ENCODE peak calls at places on chromosome 11, in nine cellular contexts. D is right lobe of liver, R is body of pancreas, G is A549, V is fibroblast of pulmonary artery, Y is HCT116, F is AG04450, O is cardiac muscle cell, T is cardiac fibroblast. K is an unnamed sample.

GRCh38 chr11:107598225-107599139 is 7.5 kb downstream of the ELMOD1 start:
- DNase-seq in D (peak), R (no peak), G (peak), V (peak), Y (peak), F (no peak), O (peak), T (peak), K (no peak)

GRCh38 chr11:124869856-124870387 is 4.7 kb downstream of the ROBO3 start:
- DNase-seq in D (no peak), R (no peak), G (no peak), V (no peak), Y (no peak), F (no peak), O (no peak), T (no peak), K (no peak)

GRCh38 chr11:6637871-6638270 is 17.7 kb downstream of the DCHS1 start:
- DNase-seq in D (peak), R (no peak), G (no peak), V (peak), Y (no peak), F (no peak), O (peak), T (peak), K (no peak)

GRCh38 chr11:69109101-69109500 is 46.6 kb upstream of the SMIM38 start:
- DNase-seq in D (no peak), R (no peak), G (no peak), V (no peak), Y (no peak), F (no peak), O (no peak), T (no peak), K (no peak)

GRCh38 chr11:59614277-59615131 is 1.1 kb downstream of the OSBP start:
- DNase-seq in D (no peak), R (no peak), G (no peak), V (peak), Y (no peak), F (no peak), O (peak), T (peak), K (no peak)

GRCh38 chr11:36436084-36436483 is 74.0 kb downstream of the TRAF6 start:
- DNase-seq in D (no peak), R (no peak), G (no peak), V (no peak), Y (no peak), F (no peak), O (no peak), T (no peak), K (no peak)

GRCh38 chr11:287821-288327 is 1.1 kb upstream of the PGGHG start:
- DNase-seq in D (peak), R (no peak), G (no peak), V (no peak), Y (no peak), F (no peak), O (no peak), T (no peak), K (peak)

GRCh38 chr11:73152086-73152853 is 10.2 kb upstream of the FCHSD2 start:
- DNase-seq in D (peak), R (no peak), G (no peak), V (no peak), Y (no peak), F (no peak), O (no peak), T (no peak), K (no peak)

GRCh38 chr11:46906596-46906995 is 11.8 kb downstream of the LRP4 start:
- DNase-seq in D (no peak), R (no peak), G (no peak), V (no peak), Y (no peak), F (no peak), O (no peak), T (no peak), K (no peak)

GRCh38 chr11:3106736-3107524 is 49.7 kb upstream of the CARS1 start:
- DNase-seq in D (peak), R (no peak), G (no peak), V (no peak), Y (no peak), F (no peak), O (no peak), T (no peak), K (no peak)

GRCh38 chr11:128198206-128198605 is 389.2 kb downstream of the ETS1 start:
- DNase-seq in D (no peak), R (no peak), G (no peak), V (peak), Y (no peak), F (no peak), O (no peak), T (peak), K (no peak)

GRCh38 chr11:31780078-31780971 is 30.8 kb downstream of the PAX6 start:
- DNase-seq in D (no peak), R (no peak), G (no peak), V (no peak), Y (no peak), F (no peak), O (no peak), T (no peak), K (no peak)

GRCh38 chr11:95985174-95985808 is 61.4 kb upstream of the MTMR2 start:
- DNase-seq in D (no peak), R (no peak), G (no peak), V (peak), Y (no peak), F (no peak), O (peak), T (peak), K (no peak)

GRCh38 chr11:60785806-60786361 is 751 bp downstream of the MS4A10 start:
- DNase-seq in D (no peak), R (no peak), G (no peak), V (peak), Y (no peak), F (no peak), O (peak), T (peak), K (no peak)

GRCh38 chr11:80182906-80183305 is 742.1 kb upstream of the TENM4 start:
- DNase-seq in D (no peak), R (no peak), G (no peak), V (no peak), Y (no peak), F (no peak), O (no peak), T (no peak), K (no peak)

GRCh38 chr11:82750643-82751139 is 17.0 kb upstream of the FAM181B start:
- DNase-seq in D (no peak), R (no peak), G (no peak), V (no peak), Y (no peak), F (no peak), O (no peak), T (no peak), K (no peak)

GRCh38 chr11:116557261-116557660 is 215.5 kb downstream of the BUD13 start:
- DNase-seq in D (no peak), R (no peak), G (no peak), V (no peak), Y (no peak), F (no peak), O (no peak), T (no peak), K (no peak)

GRCh38 chr11:36109850-36110606 is 166.2 kb downstream of the LDLRAD3 start:
- DNase-seq in D (no peak), R (no peak), G (no peak), V (peak), Y (no peak), F (no peak), O (no peak), T (no peak), K (no peak)

GRCh38 chr11:96051820-96052219 is 127.9 kb upstream of the MTMR2 start:
- DNase-seq in D (no peak), R (no peak), G (no peak), V (no peak), Y (no peak), F (no peak), O (no peak), T (peak), K (no peak)

GRCh38 chr11:100545970-100546369 is 141.1 kb upstream of the ARHGAP42 start:
- DNase-seq in D (no peak), R (no peak), G (no peak), V (no peak), Y (no peak), F (no peak), O (no peak), T (no peak), K (no peak)

GRCh38 chr11:92482502-92482901 is 257.9 kb downstream of the FAT3 start:
- DNase-seq in D (no peak), R (no peak), G (no peak), V (no peak), Y (no peak), F (no peak), O (no peak), T (no peak), K (no peak)

GRCh38 chr11:131136476-131136875 is 220.2 kb upstream of the SNX19 start:
- DNase-seq in D (no peak), R (no peak), G (no peak), V (peak), Y (no peak), F (peak), O (no peak), T (peak), K (no peak)

GRCh38 chr11:74220376-74220775 is 49.3 kb downstream of the PPME1 start:
- DNase-seq in D (no peak), R (peak), G (no peak), V (peak), Y (no peak), F (no peak), O (peak), T (no peak), K (no peak)

GRCh38 chr11:71481101-71481960 is 28.3 kb downstream of the NADSYN1 start:
- DNase-seq in D (no peak), R (no peak), G (no peak), V (no peak), Y (no peak), F (no peak), O (no peak), T (no peak), K (peak)

GRCh38 chr11:115505165-115505564 is 950 bp upstream of the CADM1 start:
- DNase-seq in D (no peak), R (peak), G (peak), V (no peak), Y (no peak), F (no peak), O (no peak), T (no peak), K (no peak)

GRCh38 chr11:66967670-66968425 is 7.3 kb upstream of the C11orf86 start:
- DNase-seq in D (no peak), R (no peak), G (no peak), V (peak), Y (no peak), F (no peak), O (peak), T (peak), K (no peak)

GRCh38 chr11:77038029-77038824 is 4.0 kb downstream of the B3GNT6 start:
- DNase-seq in D (no peak), R (no peak), G (no peak), V (no peak), Y (no peak), F (no peak), O (no peak), T (no peak), K (no peak)

GRCh38 chr11:80412604-80413003 is 971.8 kb upstream of the TENM4 start:
- DNase-seq in D (no peak), R (no peak), G (no peak), V (no peak), Y (no peak), F (no peak), O (no peak), T (no peak), K (no peak)

GRCh38 chr11:65045728-65046127 is 4.7 kb downstream of the SAC3D1 start:
- DNase-seq in D (no peak), R (no peak), G (no peak), V (no peak), Y (no peak), F (no peak), O (no peak), T (no peak), K (no peak)

DNA sequence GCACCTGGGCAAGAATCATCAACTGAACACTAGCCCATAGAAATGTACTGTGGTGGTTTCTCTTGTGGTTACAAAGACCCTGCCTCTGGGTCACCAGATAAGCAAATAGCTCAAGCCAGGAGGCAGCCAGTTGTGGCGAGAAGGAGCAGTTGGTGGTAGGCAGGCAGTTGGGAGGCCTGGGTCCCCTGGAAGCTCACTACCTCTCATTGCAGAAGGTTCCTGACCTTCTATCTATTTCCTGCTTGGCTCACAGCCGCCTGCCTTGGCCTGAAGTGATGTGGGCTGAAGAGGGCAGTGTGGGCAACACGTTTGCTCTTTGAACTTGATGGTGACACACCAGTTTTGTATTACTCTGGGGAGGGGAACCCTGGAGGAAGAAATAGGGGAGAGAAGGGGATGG is 34.7 kb downstream of the NECTIN1 start:
- DNase-seq in D (peak), R (peak), G (no peak), V (no peak), Y (no peak), F (no peak), O (no peak), T (no peak), K (no peak)
- TF ChIP-seq CTCF in D (peak), R (peak), G (no peak), V (no peak), Y (peak), F (no peak), O (no peak), T (no peak), K (no peak)

DNA sequence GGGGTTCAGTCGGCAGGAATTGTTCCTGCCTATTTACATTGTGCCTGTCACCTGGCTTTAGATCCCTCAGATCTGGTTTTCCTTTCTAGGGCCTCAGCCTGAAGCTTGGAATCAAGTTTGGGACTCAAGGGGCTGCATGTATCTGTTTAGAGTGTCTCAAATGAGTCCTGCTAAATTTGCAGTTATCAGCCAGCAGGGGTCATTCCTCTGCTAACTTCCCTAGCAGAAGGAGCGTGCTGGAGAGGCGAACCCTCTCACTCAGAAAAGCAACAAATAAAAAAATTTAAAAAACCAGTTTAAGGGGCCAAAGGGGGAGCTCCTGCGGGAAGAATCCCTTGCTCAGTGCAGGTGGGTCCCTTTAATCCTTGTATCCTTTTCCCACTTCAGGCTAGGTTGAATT is 1220.2 kb downstream of the JRKL start:
- DNase-seq in D (no peak), R (no peak), G (no peak), V (peak), Y (no peak), F (no peak), O (peak), T (peak), K (no peak)
- TF ChIP-seq CTCF in D (no peak), R (no peak), G (no peak), V (peak), Y (no peak), F (peak), O (peak), T (peak), K (no peak)

DNA sequence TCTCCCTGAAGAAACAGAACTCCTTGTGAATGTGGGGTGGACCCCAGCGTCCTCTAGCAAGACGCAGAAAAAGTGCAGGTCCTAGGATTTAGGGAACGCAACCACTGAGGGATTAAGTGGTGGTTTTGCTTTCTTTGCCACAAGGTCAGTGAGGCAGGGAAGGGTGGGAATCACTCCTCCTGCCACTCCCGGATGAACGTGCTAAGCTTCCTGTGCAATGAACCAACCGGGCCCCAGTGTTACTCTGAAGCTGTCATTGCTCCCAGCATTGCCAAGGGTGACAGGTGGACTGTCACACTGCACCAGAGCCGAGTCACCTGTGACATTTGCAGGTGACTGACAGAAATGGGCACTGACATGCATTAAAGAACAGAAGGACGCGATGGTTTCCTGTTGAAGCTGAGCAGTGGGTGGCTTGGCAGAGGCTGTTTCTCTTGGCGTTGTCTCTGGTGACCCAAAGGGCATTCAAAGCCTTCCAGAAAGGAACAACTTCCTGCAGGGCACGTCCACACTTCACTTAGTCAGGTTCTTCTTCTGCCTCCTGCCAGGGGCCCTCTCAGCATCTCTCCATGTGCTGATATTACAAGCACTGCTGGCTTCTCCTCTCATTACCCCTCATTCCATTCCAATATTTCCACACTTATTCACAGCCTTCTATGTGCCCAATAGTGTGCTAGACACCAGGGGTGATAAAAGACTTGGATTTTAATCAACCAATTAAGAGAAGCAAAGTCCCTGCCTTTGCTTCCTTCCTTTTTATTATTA is 9.7 kb downstream of the KIRREL3 start:
- DNase-seq in D (no peak), R (no peak), G (no peak), V (peak), Y (no peak), F (no peak), O (no peak), T (peak), K (no peak)
- TF ChIP-seq CTCF in D (no peak), R (no peak), G (no peak), V (no peak), Y (no peak), F (no peak), O (peak), T (no peak), K (peak)

GRCh38 chr11:119335655-119336543 is 1.6 kb downstream of the RNF26 start:
- DNase-seq in D (peak), R (no peak), G (no peak), V (no peak), Y (no peak), F (no peak), O (no peak), T (no peak), K (no peak)
- TF ChIP-seq CTCF in D (no peak), R (no peak), G (no peak), V (no peak), Y (no peak), F (no peak), O (no peak), T (no peak), K (no peak)

DNA sequence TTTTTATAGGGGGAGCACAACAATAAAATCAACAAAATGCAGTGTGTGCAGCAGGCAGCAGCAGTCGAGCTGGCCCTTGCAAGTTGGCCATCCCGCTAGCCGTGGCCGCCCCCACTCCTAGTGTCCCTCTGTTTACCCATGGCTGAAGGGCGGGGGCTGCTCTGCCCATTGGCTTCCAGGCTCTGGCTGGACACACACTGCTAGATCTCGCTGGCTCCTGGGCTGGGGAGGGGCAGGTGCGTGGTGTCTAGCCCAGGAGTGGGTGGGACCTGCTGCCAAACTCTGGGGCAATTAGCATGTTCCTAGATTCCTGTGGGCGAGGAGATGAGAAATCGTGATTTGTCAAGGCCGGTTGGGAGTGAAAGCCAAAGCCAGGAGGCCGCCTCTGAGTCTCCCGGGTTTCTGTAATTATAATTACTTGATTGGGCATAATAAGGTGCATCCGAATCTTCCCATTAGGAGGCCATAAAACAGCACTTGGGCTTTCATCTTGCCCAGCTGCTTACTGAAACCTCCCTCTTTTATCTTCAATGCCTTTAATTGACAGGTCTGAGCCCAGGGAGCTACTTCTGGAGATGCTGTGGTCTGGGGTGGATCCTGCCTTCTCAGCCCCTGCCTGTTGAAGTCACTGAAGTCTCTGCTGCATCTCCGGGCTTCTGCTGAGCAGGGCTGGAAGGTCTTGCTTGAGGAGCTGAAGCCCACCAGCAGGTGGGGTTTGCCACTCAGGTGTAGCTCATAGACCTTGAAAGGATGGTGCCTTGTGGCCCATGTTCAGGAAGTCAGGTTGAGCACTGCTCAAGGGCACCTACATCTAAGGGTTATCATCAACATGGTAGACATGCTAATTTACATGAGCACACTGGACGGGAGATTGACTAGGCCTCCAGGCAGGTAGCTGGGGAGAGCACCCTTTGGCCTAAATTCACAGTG is 44.5 kb upstream of the DKK3 start:
- DNase-seq in D (peak), R (no peak), G (no peak), V (no peak), Y (no peak), F (no peak), O (no peak), T (no peak), K (no peak)
- TF ChIP-seq CTCF in D (no peak), R (no peak), G (no peak), V (peak), Y (peak), F (peak), O (peak), T (no peak), K (no peak)

DNA sequence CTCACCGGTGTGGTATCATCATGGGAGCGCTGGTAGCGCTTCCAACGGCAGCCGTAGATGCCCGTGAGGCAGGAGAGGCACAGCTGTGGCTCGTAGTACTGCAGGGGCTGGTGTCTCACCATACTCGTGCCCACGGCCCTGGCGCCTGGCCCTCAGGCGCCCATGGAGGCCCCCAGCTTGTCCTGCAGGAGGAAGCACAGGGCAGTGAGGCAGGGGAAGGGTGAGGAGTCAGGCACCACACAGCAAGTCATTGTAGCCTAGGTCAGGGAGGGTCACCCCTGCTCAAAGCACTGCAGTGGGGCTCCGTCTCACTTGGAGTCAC is 44.6 kb upstream of the KLHL35 start:
- DNase-seq in D (no peak), R (peak), G (no peak), V (no peak), Y (no peak), F (no peak), O (no peak), T (no peak), K (no peak)
- TF ChIP-seq CTCF in D (no peak), R (no peak), G (no peak), V (no peak), Y (no peak), F (no peak), O (no peak), T (no peak), K (no peak)

DNA sequence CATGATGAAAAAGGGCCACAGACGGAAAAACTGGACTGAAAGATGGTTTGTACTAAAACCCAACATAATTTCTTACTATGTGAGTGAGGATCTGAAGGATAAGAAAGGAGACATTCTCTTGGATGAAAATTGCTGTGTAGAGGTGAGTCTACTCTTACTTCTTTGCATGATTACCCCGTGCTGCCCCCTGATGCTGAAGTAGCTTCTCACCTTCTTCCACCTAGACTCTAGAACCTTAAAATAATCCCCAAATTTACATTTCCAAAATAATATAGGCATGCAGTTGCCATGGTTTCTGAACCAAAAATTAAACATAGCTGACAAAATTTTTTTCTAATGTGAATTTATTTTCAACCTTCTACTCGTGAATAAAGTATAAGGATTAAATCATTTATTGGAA is 64.2 kb downstream of the SWAP70 start:
- DNase-seq in D (no peak), R (no peak), G (no peak), V (no peak), Y (no peak), F (no peak), O (no peak), T (no peak), K (no peak)
- TF ChIP-seq CTCF in D (no peak), R (no peak), G (no peak), V (no peak), Y (no peak), F (no peak), O (no peak), T (no peak), K (no peak)

K was measured in CD14-positive monocyte.